ENCODE peak calls at places on chromosomes 1 and 21, in four cellular contexts. B, F, L and G are unnamed samples.

GRCh38 chr1:2544875-2545638 is 11.1 kb upstream of the TNFRSF14 start:
- DNase-seq in B (no peak), F (no peak), L (no peak), G (no peak)

GRCh38 chr1:185260611-185261010 is 56.4 kb downstream of the IVNS1ABP start:
- DNase-seq in B (no peak), F (no peak), L (no peak), G (no peak)

GRCh38 chr1:180636138-180636537 is 4.3 kb downstream of the XPR1 start:
- DNase-seq in B (no peak), F (no peak), L (no peak), G (no peak)

GRCh38 chr1:173506437-173506836 is 29.3 kb downstream of the PRDX6 start:
- DNase-seq in B (no peak), F (no peak), L (no peak), G (no peak)

GRCh38 chr1:228009828-228010775 is 3.3 kb downstream of the WNT3A start:
- DNase-seq in B (no peak), F (peak), L (no peak), G (no peak)

GRCh38 chr21:26945916-26946315 is 21.0 kb downstream of the ADAMTS5 start:
- DNase-seq in B (no peak), F (peak), L (no peak), G (no peak)

GRCh38 chr1:31401241-31401640 is 11.8 kb upstream of the SERINC2 start:
- DNase-seq in B (no peak), F (no peak), L (no peak), G (no peak)

GRCh38 chr1:57845041-57845440 is 421.2 kb upstream of the DAB1 start:
- DNase-seq in B (no peak), F (no peak), L (no peak), G (no peak)

GRCh38 chr1:228837817-228838716 is 102.8 kb downstream of the RHOU start:
- DNase-seq in B (peak), F (no peak), L (no peak), G (no peak)

GRCh38 chr21:43315244-43316137 is 111.4 kb downstream of the SIK1 start:
- DNase-seq in B (no peak), F (peak), L (no peak), G (no peak)

GRCh38 chr1:67850611-67851075 is 17.4 kb upstream of the GNG12 start:
- DNase-seq in B (peak), F (peak), L (no peak), G (no peak)

GRCh38 chr1:95407146-95407863 is 173.3 kb downstream of the RWDD3 start:
- DNase-seq in B (no peak), F (no peak), L (no peak), G (no peak)

GRCh38 chr1:50266509-50266908 is 156.7 kb downstream of the DMRTA2 start:
- DNase-seq in B (peak), F (no peak), L (no peak), G (no peak)

GRCh38 chr1:36392836-36393235 is 4.9 kb downstream of the LSM10 start:
- DNase-seq in B (no peak), F (no peak), L (no peak), G (no peak)

GRCh38 chr21:29524055-29524454 is 225.3 kb downstream of the BACH1 start:
- DNase-seq in B (no peak), F (no peak), L (no peak), G (no peak)

GRCh38 chr1:115252585-115252984 is 85.5 kb downstream of the NGF start:
- DNase-seq in B (no peak), F (no peak), L (no peak), G (no peak)

GRCh38 chr1:82154231-82154630 is 353.5 kb downstream of the ADGRL2 start:
- DNase-seq in B (no peak), F (no peak), L (no peak), G (no peak)

GRCh38 chr1:16167331-16168143 is 11.7 kb upstream of the EPHA2 start:
- DNase-seq in B (no peak), F (no peak), L (no peak), G (peak)

GRCh38 chr1:226654046-226654445 is 85.0 kb downstream of the ITPKB start:
- DNase-seq in B (no peak), F (peak), L (no peak), G (no peak)

GRCh38 chr1:155263067-155263466 is 907 bp upstream of the SCAMP3 start:
- DNase-seq in B (no peak), F (no peak), L (no peak), G (no peak)

GRCh38 chr1:155261888-155262673 is at the start of gene SCAMP3:
- DNase-seq in B (peak), F (peak), L (peak), G (peak)

GRCh38 chr1:155260276-155260675 is 1.9 kb downstream of the SCAMP3 start:
- DNase-seq in B (no peak), F (no peak), L (no peak), G (no peak)

GRCh38 chr1:155256101-155256852 is 994 bp upstream of the ENTREP3 start:
- DNase-seq in B (no peak), F (no peak), L (no peak), G (no peak)

DNA sequence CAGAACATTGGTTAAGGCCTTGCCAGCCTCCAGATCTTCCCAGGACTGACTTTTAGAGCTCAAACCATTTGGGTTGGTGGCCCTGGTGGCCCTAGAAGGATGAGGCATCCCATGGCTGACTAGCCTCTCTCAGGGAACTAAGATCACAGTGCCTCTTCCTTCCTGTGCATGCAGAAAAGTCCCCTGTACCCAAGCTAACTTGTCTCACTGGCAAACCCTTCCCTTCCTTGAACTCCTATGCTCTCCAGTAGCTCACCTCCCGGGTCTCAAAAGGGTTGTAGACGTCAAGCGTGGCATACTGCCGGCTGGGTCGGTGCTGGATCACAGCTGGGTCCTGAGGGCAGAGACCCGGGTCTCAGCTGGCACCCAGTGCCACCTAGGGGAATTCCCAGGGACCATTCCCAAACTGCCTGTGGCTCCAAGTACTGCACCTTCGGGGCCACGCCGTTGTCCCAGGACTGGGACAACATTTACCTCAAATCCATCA is 716 bp downstream of the SCAMP3 start:
- DNase-seq in B (no peak), F (peak), L (no peak), G (peak)
- TF ChIP-seq CTCF in B (no peak), F (no peak), L (peak), G (no peak)

GRCh38 chr1:151370211-151370911 is 2.1 kb downstream of the SELENBP1 start:
- DNase-seq in B (no peak), F (peak), L (no peak), G (no peak)

GRCh38 chr1:151368000-151368744 is 4.3 kb downstream of the SELENBP1 start:
- DNase-seq in B (no peak), F (peak), L (no peak), G (no peak)

GRCh38 chr1:151368745-151369610 is 3.5 kb downstream of the SELENBP1 start:
- DNase-seq in B (no peak), F (no peak), L (no peak), G (no peak)

GRCh38 chr1:151371340-151371739 is 1.2 kb downstream of the SELENBP1 start:
- DNase-seq in B (peak), F (peak), L (no peak), G (no peak)

DNA sequence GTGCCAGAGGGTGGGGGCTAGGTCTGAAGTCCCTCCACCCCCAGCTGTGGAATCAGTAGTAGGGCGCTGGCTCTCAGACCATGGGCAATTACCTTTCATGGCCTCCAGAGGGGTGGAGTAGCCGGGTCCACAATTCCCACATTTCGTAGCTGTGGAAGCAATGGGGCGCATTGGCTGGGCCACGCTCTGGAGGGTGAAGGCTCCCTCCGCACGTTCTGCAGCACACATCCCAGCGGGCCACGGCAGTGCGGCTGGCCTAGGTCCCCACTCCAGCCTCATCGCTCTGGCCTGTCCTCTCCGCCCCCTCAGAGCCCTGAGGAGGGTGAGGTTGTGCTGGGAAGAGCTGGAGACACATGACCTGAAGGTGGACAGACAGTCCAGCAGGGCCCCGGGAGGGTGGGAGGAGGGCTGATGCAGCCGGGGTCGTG is 2.9 kb downstream of the SELENBP1 start:
- DNase-seq in B (no peak), F (no peak), L (no peak), G (no peak)
- TF ChIP-seq CTCF in B (no peak), F (no peak), L (no peak), G (no peak)

DNA sequence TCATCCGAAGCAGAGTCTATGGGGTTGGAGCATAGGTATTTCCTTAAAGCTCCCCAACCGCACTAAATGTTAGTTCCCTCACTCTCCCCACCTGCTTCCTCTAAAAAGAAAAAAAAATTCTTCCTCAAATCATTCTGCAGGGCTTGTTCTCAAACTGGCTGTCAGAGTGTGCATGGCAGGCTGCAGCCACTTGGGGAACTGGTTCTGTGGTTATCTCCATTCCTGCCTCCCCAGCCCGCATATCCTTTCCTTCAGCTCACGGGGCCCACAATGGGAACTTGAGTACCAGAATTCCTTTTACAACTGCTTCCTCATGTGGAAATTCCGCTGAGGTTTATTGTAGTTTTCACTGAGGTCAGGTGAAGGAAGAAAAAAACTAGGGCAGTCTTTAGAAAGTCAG is 159.2 kb downstream of the PIGK start:
- DNase-seq in B (no peak), F (no peak), L (no peak), G (no peak)
- TF ChIP-seq CTCF in B (no peak), F (no peak), L (no peak), G (no peak)

DNA sequence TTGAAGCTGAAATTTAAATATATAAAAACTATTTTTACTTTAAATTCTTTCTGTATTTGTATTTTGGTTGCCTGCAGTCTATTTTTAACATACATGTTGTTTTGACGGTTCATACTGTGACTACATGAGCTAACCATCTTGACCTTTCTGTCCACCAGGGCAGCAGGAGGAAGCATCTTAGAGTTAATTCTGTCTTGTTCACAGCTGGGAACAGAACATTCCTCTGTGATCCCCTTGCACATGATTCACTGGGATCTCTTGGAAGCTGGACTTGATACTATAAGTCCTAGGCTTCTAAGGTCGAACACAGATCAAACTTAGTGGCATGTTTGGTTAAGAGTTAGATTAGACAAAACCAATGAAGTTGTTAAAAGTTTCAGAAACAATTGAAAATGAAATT is 99.7 kb downstream of the NFIA start:
- DNase-seq in B (peak), F (no peak), L (no peak), G (no peak)
- TF ChIP-seq CTCF in B (no peak), F (no peak), L (no peak), G (no peak)

GRCh38 chr1:182426442-182427430 is 23.2 kb upstream of the RGSL1 start:
- DNase-seq in B (no peak), F (no peak), L (no peak), G (no peak)
- TF ChIP-seq CTCF in B (no peak), F (no peak), L (no peak), G (no peak)

DNA sequence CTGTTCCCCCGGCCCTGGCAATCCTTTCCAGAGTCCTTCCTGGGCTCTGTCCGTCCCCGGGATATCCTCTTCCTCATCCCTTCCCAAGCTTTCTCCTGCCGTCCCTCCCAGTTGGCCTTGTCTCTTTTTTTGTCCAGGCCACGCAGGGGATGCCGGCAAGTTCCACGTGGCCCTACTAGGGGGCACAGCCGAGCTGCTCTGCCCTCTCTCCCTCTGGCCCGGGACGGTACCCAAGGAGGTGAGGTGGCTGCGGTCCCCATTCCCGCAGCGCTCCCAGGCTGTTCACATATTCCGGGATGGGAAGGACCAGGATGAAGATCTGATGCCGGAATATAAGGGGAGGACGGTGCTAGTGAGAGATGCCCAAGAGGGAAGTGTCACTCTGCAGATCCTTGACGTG is 13.4 kb upstream of the SVBP start:
- DNase-seq in B (no peak), F (no peak), L (no peak), G (no peak)
- TF ChIP-seq CTCF in B (no peak), F (no peak), L (no peak), G (no peak)

GRCh38 chr1:245858683-245859509 is 648.2 kb downstream of the SMYD3 start:
- DNase-seq in B (no peak), F (no peak), L (no peak), G (no peak)
- TF ChIP-seq CTCF in B (no peak), F (no peak), L (peak), G (no peak)